ENCODE peak calls at places on chromosomes 2 and 18, in eight cellular contexts. One of them, this sample, is unnamed.

GRCh38 chr2:223523541-223523940 is 78.6 kb downstream of the SCG2 start:
- DNase-seq in GM12878: no peak
- DNase-seq in WTC11: no peak
- DNase-seq in thoracic aorta: no peak
- DNase-seq in PC-9: no peak
- DNase-seq in bronchial epithelial cell: peak
- DNase-seq in AG10803: peak
- DNase-seq in CD8-positive, alpha-beta T cell: no peak
- DNase-seq in this sample: no peak

GRCh38 chr2:47225061-47225783 is 70.1 kb upstream of the STPG4 start:
- DNase-seq in GM12878: no peak
- DNase-seq in WTC11: no peak
- DNase-seq in thoracic aorta: no peak
- DNase-seq in PC-9: peak
- DNase-seq in bronchial epithelial cell: no peak
- DNase-seq in AG10803: peak
- DNase-seq in CD8-positive, alpha-beta T cell: no peak
- DNase-seq in this sample: peak

GRCh38 chr2:48768669-48769068 is 13.1 kb upstream of the LHCGR start:
- DNase-seq in GM12878: no peak
- DNase-seq in WTC11: no peak
- DNase-seq in thoracic aorta: no peak
- DNase-seq in PC-9: no peak
- DNase-seq in bronchial epithelial cell: no peak
- DNase-seq in AG10803: no peak
- DNase-seq in CD8-positive, alpha-beta T cell: no peak
- DNase-seq in this sample: no peak

GRCh38 chr2:47015730-47016129 is 100.1 kb upstream of the MCFD2 start:
- DNase-seq in GM12878: no peak
- DNase-seq in WTC11: no peak
- DNase-seq in thoracic aorta: no peak
- DNase-seq in PC-9: no peak
- DNase-seq in bronchial epithelial cell: no peak
- DNase-seq in AG10803: no peak
- DNase-seq in CD8-positive, alpha-beta T cell: no peak
- DNase-seq in this sample: no peak

GRCh38 chr2:200534572-200534971 is 8.6 kb downstream of the SGO2 start:
- DNase-seq in GM12878: no peak
- DNase-seq in WTC11: no peak
- DNase-seq in thoracic aorta: no peak
- DNase-seq in PC-9: no peak
- DNase-seq in bronchial epithelial cell: no peak
- DNase-seq in AG10803: peak
- DNase-seq in CD8-positive, alpha-beta T cell: no peak
- DNase-seq in this sample: no peak

GRCh38 chr2:32522770-32523169 is 105.1 kb upstream of the TTC27 start:
- DNase-seq in GM12878: no peak
- DNase-seq in WTC11: no peak
- DNase-seq in thoracic aorta: no peak
- DNase-seq in PC-9: no peak
- DNase-seq in bronchial epithelial cell: no peak
- DNase-seq in AG10803: no peak
- DNase-seq in CD8-positive, alpha-beta T cell: no peak
- DNase-seq in this sample: no peak

GRCh38 chr2:98911376-98912154 is 24.5 kb downstream of the CRACDL start:
- DNase-seq in GM12878: no peak
- DNase-seq in WTC11: no peak
- DNase-seq in thoracic aorta: no peak
- DNase-seq in PC-9: no peak
- DNase-seq in bronchial epithelial cell: peak
- DNase-seq in AG10803: no peak
- DNase-seq in CD8-positive, alpha-beta T cell: peak
- DNase-seq in this sample: no peak

GRCh38 chr2:34102359-34102758 is 503.3 kb upstream of the FAM98A start:
- DNase-seq in GM12878: no peak
- DNase-seq in WTC11: no peak
- DNase-seq in thoracic aorta: no peak
- DNase-seq in PC-9: no peak
- DNase-seq in bronchial epithelial cell: peak
- DNase-seq in AG10803: peak
- DNase-seq in CD8-positive, alpha-beta T cell: no peak
- DNase-seq in this sample: no peak

GRCh38 chr18:80159713-80160636 is 50.9 kb downstream of the ADNP2 start:
- DNase-seq in GM12878: no peak
- DNase-seq in WTC11: peak
- DNase-seq in thoracic aorta: no peak
- DNase-seq in PC-9: no peak
- DNase-seq in bronchial epithelial cell: no peak
- DNase-seq in AG10803: no peak
- DNase-seq in CD8-positive, alpha-beta T cell: peak
- DNase-seq in this sample: peak

GRCh38 chr2:233209117-233209977 is 42.1 kb upstream of the ATG16L1 start:
- DNase-seq in GM12878: no peak
- DNase-seq in WTC11: no peak
- DNase-seq in thoracic aorta: no peak
- DNase-seq in PC-9: peak
- DNase-seq in bronchial epithelial cell: peak
- DNase-seq in AG10803: no peak
- DNase-seq in CD8-positive, alpha-beta T cell: no peak
- DNase-seq in this sample: no peak

GRCh38 chr2:54704238-54704637 is 19.2 kb upstream of the EML6 start:
- DNase-seq in GM12878: no peak
- DNase-seq in WTC11: no peak
- DNase-seq in thoracic aorta: no peak
- DNase-seq in PC-9: no peak
- DNase-seq in bronchial epithelial cell: no peak
- DNase-seq in AG10803: no peak
- DNase-seq in CD8-positive, alpha-beta T cell: no peak
- DNase-seq in this sample: no peak
- TF ChIP-seq CTCF in GM12878: no peak
- TF ChIP-seq CTCF in WTC11: no peak
- TF ChIP-seq CTCF in thoracic aorta: no peak
- TF ChIP-seq CTCF in PC-9: no peak
- TF ChIP-seq CTCF in bronchial epithelial cell: no peak
- TF ChIP-seq CTCF in AG10803: no peak
- TF ChIP-seq CTCF in CD8-positive, alpha-beta T cell: no peak
- TF ChIP-seq CTCF in this sample: no peak

GRCh38 chr2:9570182-9571060 is 14.8 kb upstream of the ADAM17 start:
- DNase-seq in GM12878: no peak
- DNase-seq in WTC11: no peak
- DNase-seq in thoracic aorta: no peak
- DNase-seq in PC-9: no peak
- DNase-seq in bronchial epithelial cell: no peak
- DNase-seq in AG10803: no peak
- DNase-seq in CD8-positive, alpha-beta T cell: no peak
- DNase-seq in this sample: no peak
- TF ChIP-seq CTCF in GM12878: peak
- TF ChIP-seq CTCF in WTC11: no peak
- TF ChIP-seq CTCF in thoracic aorta: no peak
- TF ChIP-seq CTCF in PC-9: no peak
- TF ChIP-seq CTCF in bronchial epithelial cell: no peak
- TF ChIP-seq CTCF in AG10803: peak
- TF ChIP-seq CTCF in CD8-positive, alpha-beta T cell: no peak
- TF ChIP-seq CTCF in this sample: no peak

GRCh38 chr2:217872319-217872718 is 130.5 kb downstream of the TNS1 start:
- DNase-seq in GM12878: no peak
- DNase-seq in WTC11: no peak
- DNase-seq in thoracic aorta: no peak
- DNase-seq in PC-9: no peak
- DNase-seq in bronchial epithelial cell: no peak
- DNase-seq in AG10803: no peak
- DNase-seq in CD8-positive, alpha-beta T cell: no peak
- DNase-seq in this sample: no peak

GRCh38 chr2:217870528-217871011 is 132.2 kb downstream of the TNS1 start:
- DNase-seq in GM12878: no peak
- DNase-seq in WTC11: no peak
- DNase-seq in thoracic aorta: no peak
- DNase-seq in PC-9: no peak
- DNase-seq in bronchial epithelial cell: no peak
- DNase-seq in AG10803: no peak
- DNase-seq in CD8-positive, alpha-beta T cell: no peak
- DNase-seq in this sample: no peak

GRCh38 chr2:217875556-217876252 is 127.1 kb downstream of the TNS1 start:
- DNase-seq in GM12878: no peak
- DNase-seq in WTC11: no peak
- DNase-seq in thoracic aorta: no peak
- DNase-seq in PC-9: no peak
- DNase-seq in bronchial epithelial cell: no peak
- DNase-seq in AG10803: no peak
- DNase-seq in CD8-positive, alpha-beta T cell: no peak
- DNase-seq in this sample: no peak

GRCh38 chr2:217875138-217875537 is 127.7 kb downstream of the TNS1 start:
- DNase-seq in GM12878: no peak
- DNase-seq in WTC11: no peak
- DNase-seq in thoracic aorta: no peak
- DNase-seq in PC-9: no peak
- DNase-seq in bronchial epithelial cell: no peak
- DNase-seq in AG10803: peak
- DNase-seq in CD8-positive, alpha-beta T cell: no peak
- DNase-seq in this sample: no peak

DNA sequence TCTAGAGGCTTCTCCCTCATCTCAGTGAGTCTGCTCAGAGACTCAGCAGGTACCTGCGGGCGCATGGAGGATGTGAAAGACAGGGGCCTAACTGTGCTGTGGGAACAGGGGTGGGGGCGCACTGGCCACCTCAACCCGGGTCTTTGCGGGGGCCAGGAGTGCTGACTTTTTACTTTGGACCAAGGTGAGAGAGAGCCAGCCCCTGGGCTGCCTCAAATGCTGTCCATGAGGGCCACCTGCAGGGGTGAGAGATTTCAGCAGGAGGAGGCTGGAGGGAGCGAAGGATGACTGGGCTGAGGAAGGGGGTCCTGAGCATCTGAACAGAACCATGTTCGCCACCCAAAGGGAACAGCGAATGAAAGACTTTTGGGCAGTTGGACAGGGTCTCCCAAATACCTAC is 129.4 kb downstream of the TNS1 start:
- DNase-seq in GM12878: no peak
- DNase-seq in WTC11: peak
- DNase-seq in thoracic aorta: no peak
- DNase-seq in PC-9: no peak
- DNase-seq in bronchial epithelial cell: no peak
- DNase-seq in AG10803: no peak
- DNase-seq in CD8-positive, alpha-beta T cell: no peak
- DNase-seq in this sample: no peak
- TF ChIP-seq CTCF in GM12878: no peak
- TF ChIP-seq CTCF in WTC11: no peak
- TF ChIP-seq CTCF in thoracic aorta: no peak
- TF ChIP-seq CTCF in PC-9: no peak
- TF ChIP-seq CTCF in bronchial epithelial cell: no peak
- TF ChIP-seq CTCF in AG10803: no peak
- TF ChIP-seq CTCF in CD8-positive, alpha-beta T cell: no peak
- TF ChIP-seq CTCF in this sample: no peak

GRCh38 chr2:237600205-237600846 is 9.8 kb upstream of the RAB17 start:
- DNase-seq in GM12878: no peak
- DNase-seq in WTC11: no peak
- DNase-seq in thoracic aorta: no peak
- DNase-seq in PC-9: no peak
- DNase-seq in bronchial epithelial cell: no peak
- DNase-seq in AG10803: peak
- DNase-seq in CD8-positive, alpha-beta T cell: no peak
- DNase-seq in this sample: peak
- TF ChIP-seq CTCF in GM12878: no peak
- TF ChIP-seq CTCF in WTC11: no peak
- TF ChIP-seq CTCF in thoracic aorta: peak
- TF ChIP-seq CTCF in PC-9: no peak
- TF ChIP-seq CTCF in bronchial epithelial cell: no peak
- TF ChIP-seq CTCF in AG10803: peak
- TF ChIP-seq CTCF in CD8-positive, alpha-beta T cell: no peak
- TF ChIP-seq CTCF in this sample: no peak

DNA sequence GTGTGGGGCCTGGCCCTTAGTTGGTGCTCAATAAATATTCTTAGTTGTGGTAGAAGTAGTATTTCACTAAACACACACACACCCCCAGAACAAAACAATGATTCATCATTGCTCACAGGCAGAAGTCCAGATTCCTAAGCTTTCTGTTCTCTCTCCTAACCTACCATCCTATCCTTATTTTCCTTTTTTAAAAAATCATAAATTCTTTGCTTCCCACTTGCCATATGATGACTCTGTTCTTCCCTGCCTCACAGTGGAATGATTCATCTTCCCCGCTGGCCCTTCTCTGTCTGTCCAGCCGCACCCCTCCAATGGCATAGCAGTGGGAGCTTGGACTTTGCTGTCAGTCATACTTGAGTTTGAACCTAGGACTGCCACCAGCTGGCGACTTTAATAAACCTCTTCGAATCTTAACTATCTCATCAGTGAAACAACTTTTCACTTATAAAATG is 5.2 kb downstream of the EML6 start:
- DNase-seq in GM12878: no peak
- DNase-seq in WTC11: no peak
- DNase-seq in thoracic aorta: no peak
- DNase-seq in PC-9: peak
- DNase-seq in bronchial epithelial cell: peak
- DNase-seq in AG10803: peak
- DNase-seq in CD8-positive, alpha-beta T cell: no peak
- DNase-seq in this sample: no peak
- TF ChIP-seq CTCF in GM12878: no peak
- TF ChIP-seq CTCF in WTC11: no peak
- TF ChIP-seq CTCF in thoracic aorta: no peak
- TF ChIP-seq CTCF in PC-9: no peak
- TF ChIP-seq CTCF in bronchial epithelial cell: no peak
- TF ChIP-seq CTCF in AG10803: peak
- TF ChIP-seq CTCF in CD8-positive, alpha-beta T cell: no peak
- TF ChIP-seq CTCF in this sample: no peak

DNA sequence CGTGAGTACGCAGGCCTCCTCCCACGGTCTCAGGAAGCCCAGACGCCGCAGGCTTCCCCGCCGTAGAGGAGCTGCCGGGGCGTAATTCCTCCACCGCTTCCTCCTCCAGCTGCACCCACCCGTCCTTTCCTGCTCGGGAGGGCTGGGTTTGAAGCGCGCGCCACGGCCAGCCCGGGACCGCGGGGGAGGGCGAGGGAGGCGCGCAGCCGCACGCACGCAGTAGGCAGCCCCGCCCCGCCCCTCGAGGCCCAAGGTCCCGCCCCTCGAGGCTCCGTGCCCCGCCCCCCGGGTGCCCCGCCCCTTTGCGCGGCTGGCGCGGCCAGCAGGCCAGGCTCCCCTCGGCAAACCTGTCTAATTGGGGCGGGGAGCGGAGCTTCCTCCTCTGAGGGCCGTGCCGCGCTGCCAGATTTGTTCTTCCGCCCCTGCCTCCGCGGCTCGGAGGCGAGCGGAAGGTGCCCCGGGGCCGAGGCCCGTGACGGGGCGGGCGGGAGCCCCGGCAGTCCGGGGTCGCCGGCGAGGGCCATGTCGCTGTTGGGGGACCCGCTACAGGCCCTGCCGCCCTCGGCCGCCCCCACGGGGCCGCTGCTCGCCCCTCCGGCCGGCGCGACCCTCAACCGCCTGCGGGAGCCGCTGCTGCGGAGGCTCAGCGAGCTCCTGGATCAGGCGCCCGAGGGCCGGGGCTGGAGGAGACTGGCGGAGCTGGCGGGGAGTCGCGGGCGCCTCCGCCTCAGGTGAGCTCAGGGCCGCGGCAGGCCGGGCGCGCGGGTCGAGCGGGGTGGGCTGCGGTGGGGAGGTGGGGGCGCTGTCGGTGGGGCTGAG is at the start of gene MALT1:
- DNase-seq in GM12878: peak
- DNase-seq in WTC11: peak
- DNase-seq in thoracic aorta: peak
- DNase-seq in PC-9: peak
- DNase-seq in bronchial epithelial cell: peak
- DNase-seq in AG10803: peak
- DNase-seq in CD8-positive, alpha-beta T cell: peak
- DNase-seq in this sample: peak
- TF ChIP-seq CTCF in GM12878: no peak
- TF ChIP-seq CTCF in WTC11: no peak
- TF ChIP-seq CTCF in thoracic aorta: no peak
- TF ChIP-seq CTCF in PC-9: no peak
- TF ChIP-seq CTCF in bronchial epithelial cell: no peak
- TF ChIP-seq CTCF in AG10803: no peak
- TF ChIP-seq CTCF in CD8-positive, alpha-beta T cell: no peak
- TF ChIP-seq CTCF in this sample: no peak

GRCh38 chr18:27223570-27224340 is 38.6 kb upstream of the CHST9 start:
- DNase-seq in GM12878: no peak
- DNase-seq in WTC11: peak
- DNase-seq in thoracic aorta: no peak
- DNase-seq in PC-9: no peak
- DNase-seq in bronchial epithelial cell: peak
- DNase-seq in AG10803: no peak
- DNase-seq in CD8-positive, alpha-beta T cell: no peak
- DNase-seq in this sample: peak
- TF ChIP-seq CTCF in GM12878: no peak
- TF ChIP-seq CTCF in WTC11: no peak
- TF ChIP-seq CTCF in thoracic aorta: no peak
- TF ChIP-seq CTCF in PC-9: no peak
- TF ChIP-seq CTCF in bronchial epithelial cell: no peak
- TF ChIP-seq CTCF in AG10803: no peak
- TF ChIP-seq CTCF in CD8-positive, alpha-beta T cell: no peak
- TF ChIP-seq CTCF in this sample: no peak

This sample was measured in glutamatergic neuron.